ENCODE peak calls at places on chromosomes 6 and 20, in six cellular contexts. N, E, V, S, T and M are unnamed samples.
A peak's percentile ranks its signal among the peaks of the same experiment; 100 is the strongest.

GRCh38 chr20:47606414-47607207 is 104.9 kb downstream of the NCOA3 start:
- DNase-seq in N (no peak), E (no peak), V (no peak), S (no peak), T (no peak), M (no peak)

GRCh38 chr6:137497722-137498463 is 3.7 kb upstream of the OLIG3 start:
- DNase-seq in N (no peak), E (no peak), V (peak; percentile 73), S (no peak), T (no peak), M (peak; percentile 46)

GRCh38 chr6:251920-252319 is 40.4 kb upstream of the DUSP22 start:
- DNase-seq in N (no peak), E (no peak), V (no peak), S (no peak), T (peak; percentile 95), M (no peak)

GRCh38 chr6:42372699-42373098 is 79.0 kb downstream of the TRERF1 start:
- DNase-seq in N (no peak), E (no peak), V (no peak), S (no peak), T (no peak), M (no peak)

GRCh38 chr6:39143238-39143930 is 28.4 kb upstream of the SAYSD1 start:
- DNase-seq in N (no peak), E (no peak), V (no peak), S (no peak), T (peak; percentile 50), M (no peak)

GRCh38 chr20:4601630-4602296 is 119.9 kb upstream of the PRND start:
- DNase-seq in N (peak; percentile 28), E (no peak), V (no peak), S (no peak), T (peak; percentile 60), M (no peak)

GRCh38 chr20:434661-435419 is 26.7 kb downstream of the RBCK1 start:
- DNase-seq in N (no peak), E (no peak), V (no peak), S (no peak), T (no peak), M (no peak)

GRCh38 chr6:35503534-35503933 is 6.7 kb upstream of the TEAD3 start:
- DNase-seq in N (no peak), E (no peak), V (no peak), S (no peak), T (no peak), M (no peak)

GRCh38 chr6:5422321-5422915 is 161.1 kb downstream of the FARS2 start:
- DNase-seq in N (peak; percentile 12), E (no peak), V (peak; percentile 76), S (no peak), T (peak; percentile 41), M (no peak)

GRCh38 chr20:10629946-10630345 is 43.9 kb downstream of the JAG1 start:
- DNase-seq in N (no peak), E (no peak), V (no peak), S (no peak), T (no peak), M (no peak)

GRCh38 chr6:35911871-35912653 is 8.8 kb downstream of the SRPK1 start:
- DNase-seq in N (no peak), E (no peak), V (no peak), S (no peak), T (no peak), M (no peak)

GRCh38 chr6:75288023-75288422 is 3.4 kb upstream of the TMEM30A start:
- DNase-seq in N (no peak), E (no peak), V (no peak), S (no peak), T (peak; percentile 42), M (no peak)

GRCh38 chr20:34515484-34516037 is 661 bp upstream of the DYNLRB1 start:
- DNase-seq in N (peak; percentile 80), E (peak; percentile 84), V (peak; percentile 96), S (no peak), T (peak; percentile 74), M (peak; percentile 82)

GRCh38 chr6:51025082-51025777 is 206.6 kb downstream of the TFAP2B start:
- DNase-seq in N (no peak), E (peak; percentile 42), V (peak; percentile 15), S (no peak), T (peak; percentile 79), M (no peak)

GRCh38 chr6:152575621-152576150 is 61.5 kb downstream of the SYNE1 start:
- DNase-seq in N (no peak), E (no peak), V (peak; percentile 21), S (peak; percentile 29), T (peak; percentile 99), M (no peak)

GRCh38 chr20:36217226-36217625 is 19.1 kb upstream of the AAR2 start:
- DNase-seq in N (no peak), E (no peak), V (peak; percentile 91), S (no peak), T (no peak), M (no peak)

GRCh38 chr20:16189371-16189770 is 383.9 kb downstream of the KIF16B start:
- DNase-seq in N (no peak), E (no peak), V (no peak), S (no peak), T (no peak), M (no peak)

GRCh38 chr6:148577687-148578488 is 168.9 kb upstream of the UST start:
- DNase-seq in N (peak; percentile 64), E (peak; percentile 89), V (peak; percentile 95), S (no peak), T (peak; percentile 45), M (peak; percentile 86)

GRCh38 chr20:16846011-16846410 is 97.9 kb downstream of the OTOR start:
- DNase-seq in N (no peak), E (no peak), V (no peak), S (peak; percentile 71), T (no peak), M (no peak)

GRCh38 chr6:158066161-158066781 is 84.6 kb downstream of the SYNJ2 start:
- DNase-seq in N (no peak), E (peak; percentile 40), V (no peak), S (no peak), T (no peak), M (no peak)

GRCh38 chr20:59560588-59561227 is 43.6 kb upstream of the PHACTR3 start:
- DNase-seq in N (no peak), E (no peak), V (peak; percentile 73), S (no peak), T (no peak), M (no peak)

GRCh38 chr20:11234181-11234969 is 560.6 kb upstream of the JAG1 start:
- DNase-seq in N (no peak), E (no peak), V (no peak), S (no peak), T (no peak), M (no peak)

DNA sequence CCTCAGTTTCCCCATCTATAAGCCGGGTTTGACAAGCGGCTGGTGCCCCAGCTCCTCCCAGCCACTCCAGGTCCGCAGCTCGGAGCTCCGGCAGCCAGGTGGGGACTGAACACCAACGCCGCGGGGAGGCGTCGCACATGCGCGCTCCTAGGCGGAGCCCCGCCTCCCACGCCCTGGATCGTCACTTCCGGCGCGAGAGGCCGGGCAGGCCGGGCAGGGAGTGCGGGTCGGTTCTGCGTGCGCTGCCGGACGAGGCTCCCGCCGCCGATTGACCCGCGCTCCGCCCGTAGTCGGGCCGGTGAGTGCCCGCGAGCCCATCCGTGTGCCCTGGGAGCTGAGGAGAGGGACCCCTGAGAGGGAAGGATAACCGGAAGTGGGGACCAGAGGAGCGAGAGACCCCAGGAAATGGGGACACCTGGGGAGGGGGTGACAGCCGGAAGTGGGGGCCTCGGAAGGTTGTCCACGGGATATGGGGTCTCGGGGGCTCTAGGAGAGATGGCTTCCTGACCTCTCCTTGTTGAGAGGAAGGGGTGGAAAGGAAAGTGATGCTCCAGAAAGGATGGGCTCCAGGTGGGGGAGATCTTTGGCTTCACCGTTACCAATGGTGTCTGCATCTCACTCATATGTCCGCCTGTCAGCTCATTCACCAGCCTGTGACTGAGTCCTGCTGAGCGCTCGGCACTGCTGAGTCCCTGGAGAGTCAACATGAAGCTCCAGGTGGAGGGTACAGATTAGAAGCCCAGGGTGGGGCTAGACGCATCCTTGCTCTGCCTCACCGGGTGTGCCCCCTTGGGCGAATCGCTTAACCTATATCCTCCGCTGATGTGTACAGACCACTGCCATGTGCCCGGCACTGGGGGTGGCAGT is at the start of gene TTPAL:
- DNase-seq in N (peak; percentile 94), E (peak; percentile 96), V (peak; percentile 97), S (peak; percentile 19), T (peak; percentile 80), M (peak; percentile 94)
- TF ChIP-seq CTCF in N (peak; percentile 43), E (peak; percentile 24), V (peak; percentile 17), S (peak; percentile 54), T (peak; percentile 60), M (peak; percentile 39)

DNA sequence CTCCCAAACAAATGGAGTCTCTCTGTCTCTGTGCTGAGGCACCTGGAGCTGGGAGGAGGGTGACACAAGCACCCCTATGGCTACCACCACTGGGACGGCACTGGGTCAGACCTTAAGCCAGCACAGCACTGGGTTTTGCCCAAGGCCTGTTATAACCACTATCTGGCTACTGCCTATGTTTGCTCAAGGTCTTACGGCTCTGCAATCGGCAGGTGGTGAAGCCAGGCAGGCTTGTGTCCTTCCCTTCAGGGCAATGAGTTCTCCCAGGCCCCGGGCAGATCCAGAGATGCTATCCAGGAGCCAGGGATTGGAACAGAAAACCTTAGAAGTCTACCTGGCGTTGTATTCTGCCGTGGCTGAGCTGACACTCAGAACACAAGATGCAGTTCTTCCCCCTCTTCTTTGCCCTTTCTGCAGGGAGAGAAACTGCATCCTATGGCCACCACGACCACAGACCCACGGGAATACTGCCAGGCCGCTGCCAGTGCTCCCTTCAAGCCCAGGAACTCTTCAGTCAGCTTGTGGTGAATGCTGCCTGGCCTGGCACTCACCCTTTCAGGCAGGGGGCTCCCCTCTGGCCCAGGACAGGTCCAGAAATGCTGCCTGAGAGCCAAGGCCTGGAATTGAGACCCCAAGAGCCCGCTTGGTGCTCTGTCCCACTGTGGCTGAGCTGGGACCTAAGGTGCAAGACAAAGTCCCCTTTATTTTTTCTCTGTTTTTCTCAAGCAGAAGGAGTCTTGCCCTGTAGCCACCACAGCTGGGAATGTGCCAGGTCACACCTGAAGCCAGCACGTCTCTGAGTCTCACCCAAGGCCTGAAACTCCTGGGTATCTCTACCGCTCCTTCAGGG is 67.0 kb upstream of the FRMD1 start:
- DNase-seq in N (no peak), E (no peak), V (no peak), S (no peak), T (no peak), M (no peak)
- H3K27me3 ChIP-seq in N (no peaks in the 10 kb centered on the region), E (peaks cover 6% of the 10 kb centered on the region), V (no peaks in the 10 kb centered on the region), S (peaks cover 9% of the 10 kb centered on the region), T (no peaks in the 10 kb centered on the region), M (peaks cover 14% of the 10 kb centered on the region)

DNA sequence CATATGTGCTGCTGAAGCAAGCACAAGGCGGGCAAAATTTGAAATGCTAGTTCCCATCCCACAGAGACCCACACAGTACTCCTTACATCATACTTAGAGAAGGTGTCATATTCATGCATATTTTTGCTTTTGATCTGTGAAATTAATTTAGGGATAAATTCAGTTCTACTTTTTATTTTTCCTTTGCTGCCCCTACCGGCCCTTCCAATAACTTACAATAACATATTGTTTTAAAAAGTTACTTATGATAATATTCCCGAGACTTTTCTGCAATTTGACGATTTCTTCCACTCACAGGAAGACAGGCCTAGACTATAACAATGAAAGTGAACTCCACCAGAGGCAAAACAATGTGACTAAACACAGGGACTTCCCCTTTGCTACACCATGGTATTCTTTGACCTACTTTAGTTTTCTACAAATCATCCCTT is 35.0 kb downstream of the SESN1 start:
- DNase-seq in N (no peak), E (no peak), V (no peak), S (no peak), T (peak; percentile 71), M (no peak)
- TF ChIP-seq CTCF in N (no peak), E (peak; percentile 19), V (no peak), S (no peak), T (no peak), M (peak; percentile 22)

DNA sequence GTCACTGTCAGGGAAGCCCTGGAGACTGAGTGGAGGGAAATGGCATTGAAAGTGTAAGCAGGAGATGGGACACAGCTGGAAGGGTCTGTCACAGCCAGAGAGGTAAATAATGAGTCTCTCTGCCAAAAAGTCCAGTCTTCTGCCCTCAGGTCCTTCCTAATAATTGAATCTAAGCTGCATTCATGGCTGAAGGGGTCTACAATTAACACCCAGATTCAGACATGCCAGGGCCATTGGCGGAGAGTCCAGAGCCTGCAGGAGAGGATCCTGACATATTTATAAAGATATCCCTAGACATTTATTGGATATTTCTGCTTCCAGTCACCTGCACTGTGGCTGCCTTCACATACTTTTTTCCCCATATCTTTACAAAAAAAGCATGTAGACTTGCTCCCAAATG is 89.0 kb downstream of the LRFN2 start:
- DNase-seq in N (no peak), E (no peak), V (no peak), S (no peak), T (no peak), M (no peak)
- H3K27me3 ChIP-seq in N (peaks cover 2% of the 10 kb centered on the region), E (no peaks in the 10 kb centered on the region), V (no peaks in the 10 kb centered on the region), S (no peaks in the 10 kb centered on the region), T (peaks cover 5% of the 10 kb centered on the region), M (peaks cover 2% of the 10 kb centered on the region)